ENCODE peak calls at places on chromosomes 16 and 17, in eight cellular contexts. H is GM12864, U is H9, M is Panc1, W is substantia nigra, R is fibroblast of mammary gland, Q is cardiac fibroblast, X is anterior cingulate cortex. K is an unnamed sample.

GRCh38 chr17:27206447-27206846 is 87.5 kb upstream of the WSB1 start:
- DNase-seq in H (no peak), U (no peak), M (no peak), W (no peak), R (peak; percentile 7), Q (peak; percentile 4), X (no peak), K (no peak)

GRCh38 chr16:20744922-20745440 is 3.4 kb upstream of the THUMPD1 start:
- DNase-seq in H (no peak), U (no peak), M (no peak), W (no peak), R (no peak), Q (no peak), X (no peak), K (no peak)

GRCh38 chr16:2008631-2009301 is 855 bp downstream of the ZNF598 start:
- DNase-seq in H (no peak), U (no peak), M (no peak), W (no peak), R (peak; percentile 55), Q (peak; percentile 53), X (no peak), K (no peak)

GRCh38 chr16:48433849-48434530 is 48.8 kb upstream of the SIAH1 start:
- DNase-seq in H (no peak), U (no peak), M (no peak), W (no peak), R (no peak), Q (no peak), X (no peak), K (no peak)

GRCh38 chr17:54948380-54948779 is 20.1 kb downstream of the COX11 start:
- DNase-seq in H (no peak), U (no peak), M (peak; percentile 36), W (no peak), R (peak; percentile 96), Q (peak; percentile 37), X (no peak), K (no peak)

GRCh38 chr17:8474826-8475225 is 39.1 kb downstream of the NDEL1 start:
- DNase-seq in H (no peak), U (peak; percentile 30), M (no peak), W (no peak), R (no peak), Q (no peak), X (no peak), K (no peak)

GRCh38 chr17:38844261-38844757 is 9.2 kb downstream of the RPL23 start:
- DNase-seq in H (no peak), U (no peak), M (no peak), W (no peak), R (peak; percentile 57), Q (peak; percentile 20), X (no peak), K (no peak)

GRCh38 chr16:2180962-2181923 is 15.2 kb downstream of the CASKIN1 start:
- DNase-seq in H (no peak), U (peak; percentile 61), M (no peak), W (no peak), R (no peak), Q (no peak), X (no peak), K (no peak)

GRCh38 chr17:28667870-28668269 is 5.9 kb downstream of the SUPT6H start:
- DNase-seq in H (no peak), U (no peak), M (no peak), W (no peak), R (no peak), Q (no peak), X (no peak), K (no peak)

GRCh38 chr16:49464877-49465504 is 91.4 kb downstream of the C16orf78 start:
- DNase-seq in H (no peak), U (peak; percentile 73), M (no peak), W (no peak), R (no peak), Q (no peak), X (no peak), K (no peak)

GRCh38 chr16:19389246-19389645 is 28.4 kb upstream of the TMC5 start:
- DNase-seq in H (no peak), U (peak; percentile 80), M (no peak), W (no peak), R (peak; percentile 21), Q (peak; percentile 5), X (no peak), K (no peak)

GRCh38 chr17:35540589-35541404 is 3.3 kb upstream of the SLFN12L start:
- DNase-seq in H (no peak), U (no peak), M (no peak), W (no peak), R (peak; percentile 25), Q (peak; percentile 50), X (no peak), K (peak; percentile 19)

GRCh38 chr16:76705883-76706282 is 428.7 kb downstream of the CNTNAP4 start:
- DNase-seq in H (no peak), U (no peak), M (no peak), W (no peak), R (no peak), Q (no peak), X (no peak), K (no peak)

K was measured in activated T-helper 9 cell treated with anti-CD3 and anti-CD28 coated beads, Interleukin-2, amount 50 U/mL, for 16 hours.